ENCODE peak calls at places on chromosomes 2 and 18, in nine cellular contexts. One of them, this sample, is unnamed.

GRCh38 chr2:170578596-170578995 is 136.5 kb upstream of the SP5 start:
- DNase-seq in lower lobe of right lung: no peak
- DNase-seq in psoas muscle: no peak
- DNase-seq in kidney: no peak
- DNase-seq in IMR-90: no peak
- DNase-seq in Panc1: no peak
- DNase-seq in right lobe of liver: no peak
- DNase-seq in choroid plexus epithelial cell: no peak
- DNase-seq in AG04450: no peak
- DNase-seq in this sample: no peak

GRCh38 chr2:43707255-43707654 is 31.0 kb upstream of the C1GALT1C1L start:
- DNase-seq in Panc1: no peak
- DNase-seq in AG04450: no peak
- DNase-seq in right lobe of liver: peak
- DNase-seq in IMR-90: peak
- DNase-seq in choroid plexus epithelial cell: peak
- DNase-seq in kidney: no peak
- DNase-seq in psoas muscle: peak
- DNase-seq in lower lobe of right lung: no peak
- DNase-seq in this sample: no peak

GRCh38 chr2:42192642-42193566 is 23.8 kb downstream of the EML4 start:
- DNase-seq in IMR-90: no peak
- DNase-seq in AG04450: no peak
- DNase-seq in choroid plexus epithelial cell: peak
- DNase-seq in lower lobe of right lung: no peak
- DNase-seq in right lobe of liver: no peak
- DNase-seq in psoas muscle: no peak
- DNase-seq in Panc1: no peak
- DNase-seq in kidney: no peak
- DNase-seq in this sample: no peak

GRCh38 chr18:58860747-58861224 is 3.9 kb upstream of the ZNF532 start:
- DNase-seq in lower lobe of right lung: no peak
- DNase-seq in psoas muscle: no peak
- DNase-seq in Panc1: no peak
- DNase-seq in AG04450: no peak
- DNase-seq in right lobe of liver: no peak
- DNase-seq in IMR-90: no peak
- DNase-seq in choroid plexus epithelial cell: peak
- DNase-seq in kidney: no peak
- DNase-seq in this sample: no peak

GRCh38 chr2:238389985-238390682 is 36.6 kb upstream of the ASB1 start:
- DNase-seq in choroid plexus epithelial cell: peak
- DNase-seq in lower lobe of right lung: peak
- DNase-seq in kidney: no peak
- DNase-seq in AG04450: no peak
- DNase-seq in right lobe of liver: no peak
- DNase-seq in psoas muscle: no peak
- DNase-seq in IMR-90: peak
- DNase-seq in Panc1: no peak
- DNase-seq in this sample: peak

GRCh38 chr2:96918754-96919550 is 49.1 kb upstream of the SEMA4C start:
- DNase-seq in IMR-90: no peak
- DNase-seq in right lobe of liver: no peak
- DNase-seq in choroid plexus epithelial cell: no peak
- DNase-seq in kidney: no peak
- DNase-seq in Panc1: no peak
- DNase-seq in AG04450: no peak
- DNase-seq in psoas muscle: no peak
- DNase-seq in lower lobe of right lung: no peak
- DNase-seq in this sample: no peak

GRCh38 chr2:237754849-237755248 is 43.7 kb upstream of the RBM44 start:
- DNase-seq in IMR-90: no peak
- DNase-seq in choroid plexus epithelial cell: no peak
- DNase-seq in kidney: no peak
- DNase-seq in right lobe of liver: no peak
- DNase-seq in AG04450: no peak
- DNase-seq in psoas muscle: no peak
- DNase-seq in Panc1: no peak
- DNase-seq in lower lobe of right lung: no peak
- DNase-seq in this sample: no peak

GRCh38 chr2:120867290-120868231 is 131.9 kb downstream of the GLI2 start:
- DNase-seq in IMR-90: peak
- DNase-seq in right lobe of liver: peak
- DNase-seq in Panc1: no peak
- DNase-seq in kidney: peak
- DNase-seq in AG04450: no peak
- DNase-seq in choroid plexus epithelial cell: peak
- DNase-seq in psoas muscle: peak
- DNase-seq in lower lobe of right lung: peak
- DNase-seq in this sample: no peak

GRCh38 chr2:157497603-157498314 is 53.9 kb upstream of the CYTIP start:
- DNase-seq in choroid plexus epithelial cell: peak
- DNase-seq in psoas muscle: no peak
- DNase-seq in Panc1: peak
- DNase-seq in AG04450: no peak
- DNase-seq in kidney: no peak
- DNase-seq in IMR-90: peak
- DNase-seq in right lobe of liver: no peak
- DNase-seq in lower lobe of right lung: no peak
- DNase-seq in this sample: no peak

GRCh38 chr18:38909972-38910371 is 1344.4 kb upstream of the CELF4 start:
- DNase-seq in choroid plexus epithelial cell: peak
- DNase-seq in right lobe of liver: no peak
- DNase-seq in IMR-90: no peak
- DNase-seq in psoas muscle: no peak
- DNase-seq in Panc1: no peak
- DNase-seq in kidney: no peak
- DNase-seq in lower lobe of right lung: no peak
- DNase-seq in AG04450: no peak
- DNase-seq in this sample: no peak

GRCh38 chr2:98952971-98953370 is 16.9 kb upstream of the CRACDL start:
- DNase-seq in choroid plexus epithelial cell: no peak
- DNase-seq in AG04450: no peak
- DNase-seq in lower lobe of right lung: no peak
- DNase-seq in Panc1: no peak
- DNase-seq in right lobe of liver: no peak
- DNase-seq in kidney: no peak
- DNase-seq in IMR-90: no peak
- DNase-seq in psoas muscle: no peak
- DNase-seq in this sample: no peak

GRCh38 chr2:3728104-3729054 is 25.0 kb downstream of the DCDC2C start:
- DNase-seq in Panc1: peak
- DNase-seq in IMR-90: peak
- DNase-seq in right lobe of liver: no peak
- DNase-seq in psoas muscle: no peak
- DNase-seq in AG04450: peak
- DNase-seq in choroid plexus epithelial cell: peak
- DNase-seq in lower lobe of right lung: no peak
- DNase-seq in kidney: no peak
- DNase-seq in this sample: peak

GRCh38 chr2:62578837-62579640 is 73.0 kb upstream of the TMEM17 start:
- DNase-seq in AG04450: peak
- DNase-seq in kidney: no peak
- DNase-seq in Panc1: peak
- DNase-seq in lower lobe of right lung: no peak
- DNase-seq in psoas muscle: peak
- DNase-seq in IMR-90: peak
- DNase-seq in right lobe of liver: peak
- DNase-seq in choroid plexus epithelial cell: peak
- DNase-seq in this sample: no peak

GRCh38 chr2:46701152-46701551 is 214.5 kb downstream of the MCFD2 start:
- DNase-seq in choroid plexus epithelial cell: peak
- DNase-seq in Panc1: no peak
- DNase-seq in IMR-90: peak
- DNase-seq in lower lobe of right lung: no peak
- DNase-seq in psoas muscle: no peak
- DNase-seq in right lobe of liver: no peak
- DNase-seq in kidney: no peak
- DNase-seq in AG04450: no peak
- DNase-seq in this sample: no peak

GRCh38 chr2:68059769-68060525 is 2.9 kb downstream of the C1D start:
- DNase-seq in psoas muscle: no peak
- DNase-seq in AG04450: no peak
- DNase-seq in lower lobe of right lung: no peak
- DNase-seq in choroid plexus epithelial cell: no peak
- DNase-seq in IMR-90: peak
- DNase-seq in right lobe of liver: no peak
- DNase-seq in Panc1: no peak
- DNase-seq in kidney: no peak
- DNase-seq in this sample: no peak

GRCh38 chr2:68052717-68053422 is 9.9 kb downstream of the C1D start:
- DNase-seq in AG04450: no peak
- DNase-seq in psoas muscle: no peak
- DNase-seq in choroid plexus epithelial cell: no peak
- DNase-seq in Panc1: no peak
- DNase-seq in IMR-90: peak
- DNase-seq in lower lobe of right lung: no peak
- DNase-seq in kidney: no peak
- DNase-seq in right lobe of liver: no peak
- DNase-seq in this sample: no peak

GRCh38 chr2:68062680-68063387 is at the start of gene C1D:
- DNase-seq in lower lobe of right lung: peak
- DNase-seq in IMR-90: peak
- DNase-seq in AG04450: peak
- DNase-seq in psoas muscle: peak
- DNase-seq in right lobe of liver: peak
- DNase-seq in kidney: peak
- DNase-seq in choroid plexus epithelial cell: peak
- DNase-seq in Panc1: peak
- DNase-seq in this sample: peak

GRCh38 chr2:68060652-68061051 is 2.2 kb downstream of the C1D start:
- DNase-seq in lower lobe of right lung: no peak
- DNase-seq in psoas muscle: no peak
- DNase-seq in IMR-90: no peak
- DNase-seq in AG04450: no peak
- DNase-seq in choroid plexus epithelial cell: no peak
- DNase-seq in kidney: no peak
- DNase-seq in Panc1: no peak
- DNase-seq in right lobe of liver: no peak
- DNase-seq in this sample: no peak

DNA sequence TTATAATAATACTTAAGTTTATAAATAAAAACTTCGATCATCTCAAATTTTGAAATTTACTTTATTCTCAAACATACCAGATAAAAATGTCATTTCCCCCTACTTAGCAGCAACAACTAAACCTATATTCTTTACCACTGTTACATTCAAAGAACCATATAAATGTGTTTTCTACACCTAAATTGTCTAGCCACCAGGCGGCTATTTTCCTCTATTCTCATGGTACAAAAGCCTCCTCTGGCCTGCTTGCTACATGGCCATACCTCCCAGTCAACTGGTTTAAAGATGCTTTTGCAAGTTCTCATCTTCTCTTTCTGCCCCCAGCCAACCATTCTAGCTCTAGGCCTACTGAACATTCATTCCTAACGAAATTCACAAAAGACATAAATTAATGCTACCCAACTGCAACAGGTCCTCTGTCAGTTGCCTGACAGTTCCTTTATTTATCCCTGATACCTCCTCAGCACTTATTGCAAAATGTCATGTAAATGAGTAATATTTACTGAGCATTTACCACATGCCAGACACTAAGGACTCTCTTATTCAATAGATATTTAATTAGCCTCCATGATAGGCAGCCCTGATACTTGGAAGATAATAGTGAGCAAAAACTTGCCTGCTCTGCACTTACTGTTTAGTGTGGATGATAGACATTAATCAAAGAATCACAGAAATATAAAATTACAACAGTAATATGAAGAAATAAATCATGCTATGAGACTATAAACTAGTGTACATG is 5.0 kb downstream of the C1D start:
- DNase-seq in psoas muscle: no peak
- DNase-seq in lower lobe of right lung: no peak
- DNase-seq in choroid plexus epithelial cell: no peak
- DNase-seq in Panc1: no peak
- DNase-seq in AG04450: no peak
- DNase-seq in right lobe of liver: no peak
- DNase-seq in IMR-90: no peak
- DNase-seq in kidney: no peak
- DNase-seq in this sample: no peak
- H3K4me3 ChIP-seq in psoas muscle: no peak
- H3K4me3 ChIP-seq in lower lobe of right lung: no peak
- H3K4me3 ChIP-seq in choroid plexus epithelial cell: no peak
- H3K4me3 ChIP-seq in Panc1: no peak
- H3K4me3 ChIP-seq in AG04450: no peak
- H3K4me3 ChIP-seq in right lobe of liver: no peak
- H3K4me3 ChIP-seq in IMR-90: no peak
- H3K4me3 ChIP-seq in kidney: no peak
- H3K4me3 ChIP-seq in this sample: no peak

DNA sequence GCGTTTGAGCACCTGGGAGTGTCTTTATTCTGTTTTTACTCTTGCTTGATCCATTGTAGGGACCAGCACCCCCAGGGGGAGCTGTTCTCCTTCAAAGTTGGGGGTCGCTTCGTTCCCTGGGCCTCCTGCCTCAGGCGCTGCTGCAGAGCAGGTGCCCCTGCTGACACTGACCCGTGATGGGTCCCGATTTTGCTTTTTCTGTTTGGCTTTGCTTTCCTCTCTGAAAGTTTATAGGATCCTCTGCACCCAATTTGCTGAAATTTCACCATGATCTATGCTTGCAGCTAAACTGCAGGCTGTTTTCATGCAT is 22.9 kb upstream of the FAHD2A start:
- DNase-seq in lower lobe of right lung: peak
- DNase-seq in AG04450: no peak
- DNase-seq in choroid plexus epithelial cell: no peak
- DNase-seq in psoas muscle: no peak
- DNase-seq in kidney: no peak
- DNase-seq in right lobe of liver: no peak
- DNase-seq in Panc1: no peak
- DNase-seq in IMR-90: no peak
- DNase-seq in this sample: no peak
- TF ChIP-seq CTCF in lower lobe of right lung: no peak
- TF ChIP-seq CTCF in AG04450: no peak
- TF ChIP-seq CTCF in choroid plexus epithelial cell: peak
- TF ChIP-seq CTCF in psoas muscle: no peak
- TF ChIP-seq CTCF in kidney: no peak
- TF ChIP-seq CTCF in right lobe of liver: peak
- TF ChIP-seq CTCF in Panc1: no peak
- TF ChIP-seq CTCF in IMR-90: peak
- TF ChIP-seq CTCF in this sample: no peak

GRCh38 chr18:55407774-55408535 is 180.0 kb downstream of the TCF4 start:
- DNase-seq in psoas muscle: no peak
- DNase-seq in Panc1: no peak
- DNase-seq in right lobe of liver: no peak
- DNase-seq in AG04450: no peak
- DNase-seq in IMR-90: no peak
- DNase-seq in kidney: no peak
- DNase-seq in choroid plexus epithelial cell: no peak
- DNase-seq in lower lobe of right lung: no peak
- DNase-seq in this sample: no peak
- H3K4me3 ChIP-seq in psoas muscle: peak
- H3K4me3 ChIP-seq in Panc1: no peak
- H3K4me3 ChIP-seq in right lobe of liver: no peak
- H3K4me3 ChIP-seq in AG04450: no peak
- H3K4me3 ChIP-seq in IMR-90: no peak
- H3K4me3 ChIP-seq in kidney: no peak
- H3K4me3 ChIP-seq in choroid plexus epithelial cell: no peak
- H3K4me3 ChIP-seq in lower lobe of right lung: no peak
- H3K4me3 ChIP-seq in this sample: no peak

DNA sequence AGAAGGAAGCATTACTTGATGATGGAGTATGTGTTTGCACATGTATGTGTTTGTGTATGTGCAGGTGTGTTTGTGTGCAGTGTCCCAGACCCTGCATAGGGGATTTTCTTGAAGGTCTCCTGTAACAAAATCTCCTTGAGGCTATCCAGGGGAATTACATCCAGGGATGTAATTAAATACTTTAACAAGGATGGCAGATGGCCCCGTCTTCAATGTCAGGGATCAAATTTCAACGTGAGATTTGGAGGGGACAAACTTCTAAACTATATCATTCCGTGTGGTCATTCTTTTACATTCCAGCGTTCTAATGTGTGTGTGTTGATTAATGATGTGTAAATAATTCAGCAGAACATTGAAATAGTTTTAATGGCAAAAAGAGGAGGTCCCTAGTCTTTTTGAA is 3.3 kb downstream of the UGT1A9 start:
- DNase-seq in lower lobe of right lung: no peak
- DNase-seq in kidney: no peak
- DNase-seq in IMR-90: no peak
- DNase-seq in right lobe of liver: no peak
- DNase-seq in AG04450: no peak
- DNase-seq in Panc1: no peak
- DNase-seq in choroid plexus epithelial cell: no peak
- DNase-seq in psoas muscle: no peak
- DNase-seq in this sample: no peak
- TF ChIP-seq CTCF in lower lobe of right lung: no peak
- TF ChIP-seq CTCF in kidney: no peak
- TF ChIP-seq CTCF in IMR-90: no peak
- TF ChIP-seq CTCF in right lobe of liver: no peak
- TF ChIP-seq CTCF in AG04450: no peak
- TF ChIP-seq CTCF in Panc1: no peak
- TF ChIP-seq CTCF in choroid plexus epithelial cell: peak
- TF ChIP-seq CTCF in psoas muscle: no peak
- TF ChIP-seq CTCF in this sample: no peak

This sample was measured in LNCaP clone FGC.